ENCODE peak calls at places on chromosomes 6 and 20, in five cellular contexts. O is fibroblast of the aortic adventitia, T is mesothelial cell of epicardium, F is heart right ventricle, J is tibial nerve. V is an unnamed sample.

GRCh38 chr20:21397341-21398108 is at the start of gene NKX2-4:
- DNase-seq in T (no peak), J (no peak), O (no peak), F (no peak), V (no peak)

GRCh38 chr6:215335-216034 is 76.8 kb upstream of the DUSP22 start:
- DNase-seq in F (no peak), O (peak), J (no peak), T (no peak), V (no peak)

GRCh38 chr6:44593539-44593944 is 206.0 kb downstream of the CDC5L start:
- DNase-seq in O (peak), T (no peak), J (peak), F (no peak), V (peak)

GRCh38 chr6:33144373-33144772 is 47.9 kb downstream of the COL11A2 start:
- DNase-seq in F (no peak), T (no peak), J (no peak), O (no peak), V (no peak)

GRCh38 chr6:82246802-82247633 is 526 bp downstream of the IBTK start:
- DNase-seq in T (peak), J (peak), F (peak), O (peak), V (peak)

GRCh38 chr6:142301421-142302391 is at the start of gene ADGRG6:
- DNase-seq in J (no peak), O (no peak), F (peak), T (peak), V (peak)

GRCh38 chr6:63764318-63764916 is 128.8 kb downstream of the PHF3 start:
- DNase-seq in F (no peak), J (no peak), O (peak), T (no peak), V (no peak)

GRCh38 chr6:6407061-6407723 is 86.7 kb upstream of the F13A1 start:
- DNase-seq in F (no peak), T (no peak), J (no peak), O (no peak), V (peak)

GRCh38 chr20:19743650-19744015 is 14.4 kb upstream of the RIN2 start:
- DNase-seq in O (no peak), J (no peak), T (no peak), F (no peak), V (no peak)

GRCh38 chr6:50362706-50363105 is 313.0 kb upstream of the DEFB112 start:
- DNase-seq in O (no peak), F (no peak), T (no peak), J (no peak), V (no peak)

GRCh38 chr20:33636776-33637175 is 25.4 kb upstream of the C20orf144 start:
- DNase-seq in O (no peak), F (no peak), J (no peak), T (no peak), V (no peak)

GRCh38 chr6:157323924-157324276 is 581 bp upstream of the TMEM242 start:
- DNase-seq in T (peak), O (peak), F (peak), J (peak), V (peak)

GRCh38 chr6:166266336-166266735 is 41.9 kb downstream of the PRR18 start:
- DNase-seq in F (no peak), T (no peak), O (no peak), J (no peak), V (no peak)

GRCh38 chr6:83429857-83430605 is 820 bp downstream of the ME1 start:
- DNase-seq in T (no peak), O (peak), J (peak), F (no peak), V (no peak)

GRCh38 chr6:132666118-132666517 is 7.1 kb upstream of the TAAR1 start:
- DNase-seq in J (no peak), O (no peak), F (no peak), T (no peak), V (no peak)

GRCh38 chr20:11847827-11848226 is 69.9 kb upstream of the BTBD3 start:
- DNase-seq in O (no peak), F (no peak), J (no peak), T (no peak), V (no peak)

GRCh38 chr6:163180874-163181541 is 233.5 kb upstream of the QKI start:
- DNase-seq in F (peak), O (peak), T (no peak), J (peak), V (peak)

GRCh38 chr6:5471044-5471443 is 209.7 kb downstream of the FARS2 start:
- DNase-seq in O (peak), J (peak), F (peak), T (no peak), V (peak)

GRCh38 chr20:8535403-8536003 is 403.4 kb downstream of the PLCB1 start:
- DNase-seq in O (peak), F (no peak), T (no peak), J (no peak), V (peak)

GRCh38 chr6:111478064-111478476 is 4.9 kb downstream of the REV3L start:
- DNase-seq in J (no peak), F (no peak), O (peak), T (no peak), V (no peak)

GRCh38 chr20:651713-652610 is 1.0 kb downstream of the SRXN1 start:
- DNase-seq in J (no peak), O (no peak), F (no peak), T (no peak), V (no peak)

GRCh38 chr20:58039569-58040092 is 188.8 kb downstream of the ANKRD60 start:
- DNase-seq in T (no peak), F (peak), J (no peak), O (no peak), V (no peak)

GRCh38 chr6:134295953-134296553 is 21.9 kb downstream of the SGK1 start:
- DNase-seq in T (no peak), O (peak), J (peak), F (no peak), V (peak)

GRCh38 chr6:111990214-111990613 is 63.7 kb upstream of the CCN6 start:
- DNase-seq in J (no peak), F (no peak), T (no peak), O (no peak), V (peak)

GRCh38 chr20:25310268-25310920 is 62.5 kb downstream of the PYGB start:
- DNase-seq in T (no peak), F (no peak), J (peak), O (peak), V (peak)

GRCh38 chr20:24502184-24502583 is 32.8 kb downstream of the SYNDIG1 start:
- DNase-seq in J (no peak), T (no peak), O (peak), F (no peak), V (no peak)

GRCh38 chr6:20846602-20847028 is 312.4 kb downstream of the CDKAL1 start:
- DNase-seq in O (peak), F (no peak), T (no peak), J (no peak), V (peak)

GRCh38 chr6:150150458-150150820 is 7.6 kb downstream of the PPP1R14C start:
- DNase-seq in T (no peak), O (no peak), J (no peak), F (no peak), V (no peak)

GRCh38 chr6:11732036-11732545 is 46.5 kb downstream of the ADTRP start:
- DNase-seq in O (peak), F (peak), J (peak), T (no peak), V (peak)

GRCh38 chr20:47792021-47792618 is 6.8 kb upstream of the SULF2 start:
- DNase-seq in T (no peak), J (peak), F (peak), O (peak), V (no peak)

GRCh38 chr20:17869295-17869994 is 99.1 kb downstream of the SNX5 start:
- DNase-seq in T (no peak), F (no peak), O (no peak), J (no peak), V (no peak)

GRCh38 chr6:160431231-160431630 is 83.1 kb downstream of the SLC22A3 start:
- DNase-seq in O (peak), F (peak), J (peak), T (no peak), V (no peak)

GRCh38 chr20:15842872-15843271 is 730.4 kb downstream of the KIF16B start:
- DNase-seq in J (no peak), T (no peak), F (no peak), O (no peak), V (peak)

GRCh38 chr6:90599151-90599550 is 12.3 kb upstream of the MAP3K7 start:
- DNase-seq in T (no peak), J (no peak), F (no peak), O (no peak), V (no peak)

GRCh38 chr6:86871681-86872080 is 65.6 kb upstream of the HTR1E start:
- DNase-seq in O (no peak), J (no peak), T (no peak), F (no peak), V (no peak)

GRCh38 chr6:93474733-93475179 is 55.4 kb upstream of the EPHA7 start:
- DNase-seq in J (no peak), T (no peak), O (no peak), F (no peak), V (no peak)
- TF ChIP-seq CTCF in J (no peak), T (no peak), O (no peak), F (no peak), V (no peak)

GRCh38 chr6:170439366-170440351 is 113.4 kb downstream of the PSMB1 start:
- DNase-seq in F (no peak), T (no peak), O (no peak), J (no peak), V (no peak)

GRCh38 chr6:170437719-170438401 is 115.2 kb downstream of the PSMB1 start:
- DNase-seq in F (no peak), T (no peak), O (no peak), J (no peak), V (no peak)

GRCh38 chr6:170440437-170440836 is 112.7 kb downstream of the PSMB1 start:
- DNase-seq in J (no peak), O (no peak), T (no peak), F (no peak), V (no peak)

GRCh38 chr6:170438402-170438753 is 114.7 kb downstream of the PSMB1 start:
- DNase-seq in J (peak), T (peak), O (peak), F (peak), V (peak)

GRCh38 chr6:170438861-170439260 is 114.2 kb downstream of the PSMB1 start:
- DNase-seq in T (no peak), J (no peak), F (no peak), O (no peak), V (no peak)
- TF ChIP-seq CTCF in T (no peak), J (no peak), F (no peak), O (no peak), V (no peak)

DNA sequence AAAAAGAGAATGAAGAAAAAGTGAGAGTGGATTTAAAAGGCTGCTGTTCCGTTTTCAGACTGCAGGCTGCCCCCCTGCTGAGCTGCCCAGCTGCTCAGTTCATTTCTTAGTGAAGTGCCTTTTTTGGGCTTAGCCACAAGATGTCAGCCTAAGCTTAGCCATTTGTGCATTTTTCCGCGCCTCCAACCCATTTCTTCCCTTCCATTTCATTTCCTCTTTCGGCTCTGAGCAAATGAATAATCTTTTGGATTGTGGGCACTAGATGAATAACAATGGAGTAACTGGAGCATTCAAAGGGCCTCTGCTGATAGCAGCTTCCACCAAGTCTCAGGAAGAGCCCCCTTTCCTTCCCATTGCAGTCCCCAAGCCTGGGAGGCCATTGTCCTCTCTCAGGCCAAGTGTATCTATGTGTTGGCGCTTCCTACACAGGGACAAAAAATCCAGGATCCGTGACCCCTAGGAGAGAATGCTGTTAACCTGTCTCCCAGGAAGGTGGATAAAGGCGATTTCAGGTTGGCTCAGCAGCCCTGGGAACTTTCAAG is 83.5 kb upstream of the SPTLC3 start:
- DNase-seq in O (peak), J (peak), F (no peak), T (no peak), V (peak)
- TF ChIP-seq CTCF in O (peak), J (peak), F (peak), T (peak), V (peak)

GRCh38 chr6:158565482-158566040 is 5.7 kb downstream of the TMEM181 start:
- DNase-seq in O (no peak), T (no peak), F (no peak), J (no peak), V (no peak)
- TF ChIP-seq CTCF in O (peak), T (no peak), F (no peak), J (no peak), V (no peak)

DNA sequence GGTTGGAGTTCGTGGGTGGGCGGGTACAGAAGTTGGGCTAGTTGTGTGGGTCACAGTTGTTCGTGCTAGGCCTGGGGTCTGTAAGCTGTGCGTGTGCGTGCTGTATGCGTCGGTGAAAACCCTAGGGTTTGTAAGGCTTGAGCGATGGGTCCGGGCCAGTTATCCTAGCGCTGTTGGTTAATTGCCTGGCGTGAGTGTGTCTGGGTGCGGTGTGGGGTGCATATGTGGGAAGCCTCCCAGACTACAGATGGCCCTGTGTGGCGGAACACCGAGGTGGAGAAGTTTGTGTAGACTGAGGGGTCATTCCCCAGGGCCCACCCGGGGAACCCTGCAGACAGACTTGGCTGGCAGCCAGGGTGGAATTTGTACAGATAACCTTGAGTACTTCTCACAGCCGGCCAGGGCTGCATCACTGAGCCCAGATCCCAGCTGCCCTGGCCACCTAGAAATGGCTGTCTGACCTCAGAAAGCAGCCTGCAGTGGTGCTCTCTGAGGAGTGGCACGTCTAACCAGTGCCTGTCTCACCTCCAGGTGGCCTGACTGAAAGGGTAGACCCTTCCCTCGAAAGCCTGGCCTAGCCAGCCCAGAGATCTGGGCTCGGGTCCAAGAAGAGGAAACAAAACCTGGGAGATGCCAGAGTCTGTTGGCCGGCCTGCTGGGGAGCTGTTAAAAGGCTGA is 1.8 kb downstream of the TGIF2 start:
- DNase-seq in T (peak), O (peak), J (peak), F (peak), V (peak)
- TF ChIP-seq CTCF in T (no peak), O (no peak), J (no peak), F (no peak), V (no peak)

V was measured in GM13976.